ENCODE peak calls at places on chromosomes 13 and 19, in four cellular contexts. F is stimulated activated CD8-positive, alpha-beta memory T cell treated with anti-CD3 and anti-CD28 coated beads, Interleukin-4, amount 100 ng/mL, for 48 hours; T is HuH-7.5; H is cardiac fibroblast. R is an unnamed sample.

GRCh38 chr19:29795882-29796523 is 15.8 kb upstream of the CCNE1 start:
- DNase-seq in F (no peak), T (no peak), H (no peak), R (no peak)

GRCh38 chr13:92573467-92574057 is 653.0 kb upstream of the GPC6 start:
- DNase-seq in F (no peak), T (peak; percentile 3), H (peak; percentile 2), R (peak; percentile 66)

GRCh38 chr19:15248648-15249559 is 16.7 kb upstream of the EPHX3 start:
- DNase-seq in F (no peak), T (peak; percentile 90), H (peak; percentile 94), R (no peak)

GRCh38 chr19:771332-771785 is 20.4 kb downstream of the MISP start:
- DNase-seq in F (peak; percentile 48), T (no peak), H (peak; percentile 70), R (peak; percentile 43)

GRCh38 chr19:42121666-42122069 is 10.6 kb downstream of the POU2F2 start:
- DNase-seq in F (peak; percentile 89), T (no peak), H (peak; percentile 93), R (no peak)

GRCh38 chr13:114099191-114099590 is 33.2 kb downstream of the RASA3 start:
- DNase-seq in F (no peak), T (peak; percentile 42), H (peak; percentile 97), R (peak; percentile 80)

GRCh38 chr19:11019262-11019661 is 58.4 kb downstream of the SMARCA4 start:
- DNase-seq in F (no peak), T (no peak), H (no peak), R (no peak)

GRCh38 chr19:28466107-28467045 is 746.6 kb downstream of the UQCRFS1 start:
- DNase-seq in F (peak; percentile 80), T (peak; percentile 22), H (peak; percentile 80), R (peak; percentile 55)

GRCh38 chr13:47038196-47038595 is 141.3 kb upstream of the HTR2A start:
- DNase-seq in F (no peak), T (no peak), H (peak; percentile 13), R (no peak)

GRCh38 chr13:106942558-106942957 is 374.6 kb upstream of the ARGLU1 start:
- DNase-seq in F (no peak), T (no peak), H (no peak), R (no peak)

GRCh38 chr19:45016388-45017314 is 15.4 kb downstream of the RELB start:
- DNase-seq in F (peak; percentile 78), T (peak; percentile 85), H (peak; percentile 66), R (peak; percentile 71)

GRCh38 chr13:37403776-37404497 is 194.6 kb downstream of the POSTN start:
- DNase-seq in F (no peak), T (no peak), H (peak; percentile 75), R (peak; percentile 16)

GRCh38 chr13:76711515-76712182 is 174.6 kb downstream of the KCTD12 start:
- DNase-seq in F (no peak), T (no peak), H (peak; percentile 95), R (peak; percentile 0)

GRCh38 chr13:80712026-80712425 is 371.1 kb upstream of the SPRY2 start:
- DNase-seq in F (no peak), T (no peak), H (peak; percentile 66), R (no peak)

GRCh38 chr19:2242092-2242537 is 5.5 kb downstream of the SF3A2 start:
- DNase-seq in F (no peak), T (no peak), H (no peak), R (peak; percentile 46)

GRCh38 chr19:2761876-2762782 is 20.9 kb downstream of the SGTA start:
- DNase-seq in F (no peak), T (no peak), H (no peak), R (no peak)

GRCh38 chr13:61824168-61824567 is 408.5 kb upstream of the PCDH20 start:
- DNase-seq in F (no peak), T (no peak), H (no peak), R (no peak)

GRCh38 chr19:23699521-23699860 is 12.5 kb upstream of the ZNF675 start:
- DNase-seq in F (no peak), T (no peak), H (no peak), R (no peak)

GRCh38 chr19:42431486-42431885 is 4.3 kb upstream of the LIPE start:
- DNase-seq in F (no peak), T (no peak), H (no peak), R (no peak)

GRCh38 chr19:11379857-11380350 is 4.2 kb downstream of the EPOR start:
- DNase-seq in F (no peak), T (no peak), H (no peak), R (no peak)

GRCh38 chr19:4390862-4391693 is 9.3 kb downstream of the SH3GL1 start:
- DNase-seq in F (no peak), T (no peak), H (no peak), R (no peak)

GRCh38 chr13:51636349-51636890 is 52.2 kb downstream of the WDFY2 start:
- DNase-seq in F (no peak), T (no peak), H (no peak), R (peak; percentile 89)

GRCh38 chr13:98216135-98216565 is 39.1 kb upstream of the RNF113B start:
- DNase-seq in F (no peak), T (no peak), H (peak; percentile 84), R (peak; percentile 39)

GRCh38 chr19:49058592-49058991 is 1.0 kb upstream of the CGB7 start:
- DNase-seq in F (peak; percentile 54), T (no peak), H (no peak), R (peak; percentile 22)

R was measured in DMS53.